ENCODE peak calls at places on chromosomes 2 and 18, in four cellular contexts. K is tibial nerve, W is Daoy, J is NT2/D1. P is an unnamed sample.

GRCh38 chr2:214328941-214329340 is 81.9 kb upstream of the VWC2L start:
- DNase-seq in J (peak), K (no peak), W (no peak), P (no peak)

GRCh38 chr2:207230261-207231105 is 64.7 kb upstream of the KLF7 start:
- DNase-seq in K (no peak), W (no peak), J (no peak), P (no peak)

GRCh38 chr2:233707979-233708644 is 4.6 kb upstream of the UGT1A5 start:
- DNase-seq in W (peak), K (no peak), J (no peak), P (no peak)

GRCh38 chr2:26607698-26608097 is 33.5 kb downstream of the CIB4 start:
- DNase-seq in K (no peak), J (no peak), W (no peak), P (no peak)

GRCh38 chr18:9106800-9107574 is 4.5 kb downstream of the NDUFV2 start:
- DNase-seq in K (no peak), W (no peak), J (no peak), P (no peak)

GRCh38 chr2:199310654-199311275 is 147.0 kb downstream of the SATB2 start:
- DNase-seq in W (no peak), J (no peak), K (no peak), P (no peak)

GRCh38 chr2:113791697-113792590 is 35.5 kb upstream of the SLC35F5 start:
- DNase-seq in J (no peak), W (peak), K (no peak), P (no peak)

GRCh38 chr2:225465827-225466226 is 66.3 kb downstream of the NYAP2 start:
- DNase-seq in W (no peak), J (peak), K (no peak), P (peak)

GRCh38 chr2:133674433-133675331 is 106.4 kb upstream of the NCKAP5 start:
- DNase-seq in K (peak), J (peak), W (peak), P (no peak)

GRCh38 chr2:37812414-37812813 is 112.7 kb upstream of the RMDN2 start:
- DNase-seq in K (no peak), W (no peak), J (no peak), P (no peak)

GRCh38 chr2:136324966-136325365 is 207.0 kb upstream of the CXCR4 start:
- DNase-seq in K (no peak), J (no peak), W (no peak), P (no peak)

GRCh38 chr18:64618390-64618789 is 469.5 kb upstream of the LINC00305 start:
- DNase-seq in J (no peak), K (no peak), W (no peak), P (no peak)

GRCh38 chr2:88590998-88591613 is 36.2 kb downstream of the EIF2AK3 start:
- DNase-seq in K (no peak), J (peak), W (peak), P (peak)

GRCh38 chr2:73267008-73267407 is 17.3 kb downstream of the FBXO41 start:
- DNase-seq in J (no peak), W (no peak), K (no peak), P (no peak)

GRCh38 chr2:164700390-164700789 is 79.1 kb upstream of the GRB14 start:
- DNase-seq in J (no peak), K (no peak), W (no peak), P (no peak)

P was measured in iPS DF 6.9.